ENCODE peak calls at places on chromosomes 13 and 19, in four cellular contexts. B, D, M and I are unnamed samples.

GRCh38 chr13:73248711-73249580 is 190.1 kb downstream of the KLF5 start:
- DNase-seq in D (no peak), M (no peak), B (peak), I (no peak)

GRCh38 chr19:5624154-5624663 is 1.3 kb downstream of the SAFB start:
- DNase-seq in B (peak), M (no peak), D (peak), I (no peak)

GRCh38 chr19:1001538-1002166 is 1.4 kb downstream of the GRIN3B start:
- DNase-seq in D (peak), B (peak), M (no peak), I (no peak)

GRCh38 chr19:17234911-17235617 is 9.0 kb downstream of the OCEL1 start:
- DNase-seq in M (no peak), D (peak), B (peak), I (no peak)

GRCh38 chr19:7063339-7063738 is 4.9 kb upstream of the MBD3L3 start:
- DNase-seq in D (no peak), B (no peak), M (no peak), I (no peak)

GRCh38 chr13:112752711-112753541 is 63.1 kb downstream of the ATP11A start:
- DNase-seq in D (no peak), M (no peak), B (no peak), I (no peak)

GRCh38 chr19:17614476-17614875 is 59.0 kb downstream of the COLGALT1 start:
- DNase-seq in B (no peak), M (no peak), D (no peak), I (no peak)

GRCh38 chr13:113146750-113147149 is 11.7 kb upstream of the PROZ start:
- DNase-seq in D (no peak), B (no peak), M (no peak), I (no peak)

GRCh38 chr13:46630419-46631183 is 77.6 kb downstream of the LRCH1 start:
- DNase-seq in D (no peak), B (peak), M (no peak), I (no peak)

GRCh38 chr13:20526664-20527063 is 1.0 kb upstream of the CRYL1 start:
- DNase-seq in D (no peak), B (no peak), M (no peak), I (peak)

GRCh38 chr19:49895566-49896297 is 955 bp downstream of the IL4I1 start:
- DNase-seq in M (no peak), D (no peak), B (no peak), I (no peak)

GRCh38 chr13:30850204-30850866 is 55.7 kb upstream of the MEDAG start:
- DNase-seq in B (no peak), M (no peak), D (no peak), I (no peak)

GRCh38 chr13:113083402-113084061 is 22.1 kb upstream of the F7 start:
- DNase-seq in D (no peak), B (no peak), M (no peak), I (no peak)

GRCh38 chr13:75869981-75870380 is 233.9 kb downstream of the LMO7 start:
- DNase-seq in B (no peak), D (no peak), M (no peak), I (no peak)

GRCh38 chr13:20043207-20043925 is 84.8 kb downstream of the ZMYM2 start:
- DNase-seq in M (no peak), B (no peak), D (no peak), I (no peak)

GRCh38 chr19:44303976-44304568 is 753 bp downstream of the ZNF235 start:
- DNase-seq in M (no peak), B (peak), D (no peak), I (no peak)

GRCh38 chr13:24671367-24672117 is 8.7 kb upstream of the ATP12A start:
- DNase-seq in M (no peak), D (no peak), B (peak), I (peak)

GRCh38 chr13:33111414-33112110 is 95.3 kb downstream of the KL start:
- DNase-seq in D (no peak), M (no peak), B (no peak), I (peak)

GRCh38 chr19:16417660-16418596 is 53.8 kb downstream of the EPS15L1 start:
- DNase-seq in B (peak), M (no peak), D (peak), I (peak)

GRCh38 chr13:21672811-21673591 is 2.1 kb downstream of the FGF9 start:
- DNase-seq in D (no peak), M (no peak), B (no peak), I (no peak)

GRCh38 chr19:17575871-17576757 is 20.7 kb downstream of the COLGALT1 start:
- DNase-seq in D (no peak), M (no peak), B (peak), I (no peak)

DNA sequence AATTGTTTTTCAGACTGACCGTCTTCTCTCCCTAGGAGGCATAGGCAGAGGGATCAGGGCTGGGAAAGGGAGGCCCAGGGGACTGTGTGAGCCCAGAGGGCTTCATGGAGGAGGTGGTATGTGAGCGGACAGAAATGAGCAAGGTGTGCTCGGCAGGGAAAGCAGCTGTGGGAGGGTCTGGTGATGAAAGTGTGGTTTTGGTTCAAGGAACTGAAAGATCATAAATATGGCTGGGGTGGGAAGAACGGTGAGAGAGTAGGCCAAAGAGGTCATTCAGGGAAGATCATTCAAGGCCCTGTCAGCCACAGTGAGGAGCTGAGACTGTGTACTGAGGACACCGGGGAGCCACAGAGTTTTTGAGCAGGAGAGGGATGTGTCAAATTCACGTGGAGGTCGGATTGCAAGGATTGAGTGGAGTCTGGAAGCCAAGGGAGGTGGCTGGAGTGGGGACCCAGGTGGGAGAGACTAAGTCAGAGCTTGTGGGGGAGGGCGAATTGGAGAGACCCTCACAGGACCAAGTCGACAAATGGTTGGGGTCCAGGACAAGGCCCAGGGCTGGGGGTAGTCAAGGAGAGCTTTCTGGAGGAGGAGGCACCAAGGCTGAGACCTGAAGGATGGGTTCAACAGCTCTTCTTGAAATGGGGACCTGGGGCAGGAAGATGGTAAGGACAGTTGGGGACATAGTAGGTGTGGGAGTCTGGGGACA is 7.6 kb downstream of the PLD3 start:
- DNase-seq in D (no peak), B (no peak), M (peak), I (no peak)
- TF ChIP-seq TCF12 in D (no peak), B (no peak), M (peak), I (no peak)

GRCh38 chr13:88704600-88705275 is 1033.6 kb downstream of the SLITRK5 start:
- DNase-seq in B (no peak), M (no peak), D (no peak), I (no peak)
- TF ChIP-seq TCF12 in B (no peak), M (no peak), D (no peak), I (no peak)

GRCh38 chr13:114258589-114258988 is 22.8 kb upstream of the UPF3A start:
- DNase-seq in M (no peak), B (no peak), D (no peak), I (no peak)

GRCh38 chr13:114259974-114260373 is 21.4 kb upstream of the UPF3A start:
- DNase-seq in M (peak), D (no peak), B (no peak), I (no peak)

GRCh38 chr13:114259374-114259773 is 22.0 kb upstream of the UPF3A start:
- DNase-seq in M (no peak), B (no peak), D (no peak), I (no peak)

GRCh38 chr13:114261328-114261965 is 20.0 kb upstream of the UPF3A start:
- DNase-seq in D (no peak), M (no peak), B (no peak), I (no peak)

GRCh38 chr13:114260818-114261217 is 20.6 kb upstream of the UPF3A start:
- DNase-seq in D (no peak), M (peak), B (no peak), I (no peak)
- TF ChIP-seq TCF12 in D (no peak), M (no peak), B (no peak), I (no peak)

GRCh38 chr19:34960103-34960805 is 3.8 kb downstream of the ZNF792 start:
- DNase-seq in B (no peak), M (no peak), D (peak), I (no peak)
- TF ChIP-seq TCF12 in B (peak), M (no peak), D (no peak), I (no peak)

DNA sequence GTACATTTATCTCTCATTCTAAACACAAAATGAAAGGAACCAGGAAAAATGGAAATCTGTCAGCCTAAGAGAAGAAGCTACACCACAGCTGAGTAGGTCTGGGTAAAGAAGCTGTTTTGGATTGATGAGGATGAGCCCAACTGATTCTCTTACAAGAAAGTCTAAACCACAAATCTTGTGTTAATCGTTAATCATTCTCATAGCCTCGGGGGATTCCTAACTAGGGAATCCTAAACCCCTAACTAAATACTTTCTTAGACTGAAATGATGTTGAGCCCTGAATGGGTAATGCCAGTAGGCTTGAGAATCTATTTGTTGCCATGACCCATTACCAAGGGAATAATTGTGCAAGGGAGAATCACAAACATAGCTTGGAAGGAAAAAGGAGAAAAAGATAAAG is 327.5 kb upstream of the SPRY2 start:
- DNase-seq in D (no peak), M (no peak), B (no peak), I (no peak)
- TF ChIP-seq TCF12 in D (no peak), M (no peak), B (no peak), I (no peak)

DNA sequence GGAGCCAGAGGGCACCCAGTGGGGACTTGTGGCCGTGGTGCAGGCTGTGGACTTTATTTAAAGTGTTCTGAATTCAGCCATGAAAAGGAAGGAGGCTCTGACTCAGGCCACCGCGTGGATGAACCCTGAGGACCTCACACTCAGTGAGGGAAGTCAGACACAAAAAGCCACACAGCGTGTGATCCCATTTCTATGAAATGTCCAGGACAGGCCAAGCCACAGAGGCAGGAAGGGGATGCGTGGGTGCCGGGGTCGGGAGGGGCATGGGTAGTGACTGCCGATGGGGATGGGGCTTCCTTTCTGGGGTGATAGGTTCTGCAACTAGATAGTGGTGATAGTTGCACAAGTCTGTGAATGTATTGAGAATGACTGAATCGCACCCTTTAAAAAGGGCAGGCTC is 8.7 kb upstream of the ZBTB7A start:
- DNase-seq in D (no peak), B (no peak), M (no peak), I (no peak)
- TF ChIP-seq TCF12 in D (no peak), B (no peak), M (no peak), I (no peak)

DNA sequence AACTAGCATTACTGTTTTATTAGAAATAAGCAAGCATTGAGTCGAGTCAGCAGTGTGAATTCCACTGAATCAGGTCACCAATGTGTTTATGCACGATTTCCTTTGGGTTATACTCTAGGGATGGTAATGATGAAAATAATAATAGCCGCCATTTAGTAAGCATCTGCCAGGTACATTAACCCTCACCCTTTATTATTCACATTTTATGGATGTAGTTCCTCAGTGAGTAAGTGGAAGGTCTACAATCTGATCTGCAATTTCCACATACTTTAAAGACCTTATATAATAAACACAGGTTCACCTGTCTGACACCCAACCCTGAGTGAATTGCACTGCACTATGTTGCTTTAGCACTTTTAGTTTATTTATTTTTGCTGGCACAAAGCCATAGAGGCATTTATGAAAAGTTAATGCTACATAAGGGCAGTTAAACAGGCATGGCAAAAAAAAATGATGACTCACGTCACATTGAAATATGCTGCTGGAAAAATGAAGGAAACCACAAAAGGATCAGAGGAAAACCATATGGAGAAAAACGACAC is 122.4 kb downstream of the TRPC4 start:
- DNase-seq in M (no peak), B (no peak), D (no peak), I (no peak)
- TF ChIP-seq TCF12 in M (no peak), B (peak), D (no peak), I (no peak)

GRCh38 chr19:14432817-14433453 is at the start of gene PKN1:
- DNase-seq in D (peak), B (peak), M (no peak), I (no peak)
- TF ChIP-seq TCF12 in D (no peak), B (no peak), M (no peak), I (no peak)